ENCODE peak calls at places on chromosomes 1 and 21, in eight cellular contexts. One of them, this sample, is unnamed.

GRCh38 chr1:148264374-148265276 is 112.5 kb upstream of the NBPF11 start:
- DNase-seq in breast epithelium: no peak
- DNase-seq in neural crest cell: no peak
- DNase-seq in AG10803: peak
- DNase-seq in fibroblast of lung: peak
- DNase-seq in upper lobe of right lung: no peak
- DNase-seq in foreskin fibroblast: peak
- DNase-seq in heart right ventricle: no peak
- DNase-seq in this sample: no peak

GRCh38 chr1:97901017-97901658 is 19.7 kb downstream of the DPYD start:
- DNase-seq in breast epithelium: no peak
- DNase-seq in neural crest cell: no peak
- DNase-seq in AG10803: peak
- DNase-seq in fibroblast of lung: peak
- DNase-seq in upper lobe of right lung: no peak
- DNase-seq in foreskin fibroblast: peak
- DNase-seq in heart right ventricle: no peak
- DNase-seq in this sample: no peak

GRCh38 chr1:115641762-115642167 is at the start of gene VANGL1:
- DNase-seq in breast epithelium: no peak
- DNase-seq in neural crest cell: peak
- DNase-seq in AG10803: peak
- DNase-seq in fibroblast of lung: peak
- DNase-seq in upper lobe of right lung: peak
- DNase-seq in foreskin fibroblast: peak
- DNase-seq in heart right ventricle: peak
- DNase-seq in this sample: peak

GRCh38 chr1:54506594-54506993 is 41.4 kb upstream of the ACOT11 start:
- DNase-seq in breast epithelium: no peak
- DNase-seq in neural crest cell: no peak
- DNase-seq in AG10803: peak
- DNase-seq in fibroblast of lung: no peak
- DNase-seq in upper lobe of right lung: no peak
- DNase-seq in foreskin fibroblast: peak
- DNase-seq in heart right ventricle: no peak
- DNase-seq in this sample: no peak

GRCh38 chr1:10718083-10718415 is 78.4 kb downstream of the CASZ1 start:
- DNase-seq in breast epithelium: no peak
- DNase-seq in neural crest cell: no peak
- DNase-seq in AG10803: no peak
- DNase-seq in fibroblast of lung: no peak
- DNase-seq in upper lobe of right lung: no peak
- DNase-seq in foreskin fibroblast: no peak
- DNase-seq in heart right ventricle: no peak
- DNase-seq in this sample: no peak

GRCh38 chr1:57254006-57254405 is 169.9 kb downstream of the DAB1 start:
- DNase-seq in breast epithelium: no peak
- DNase-seq in neural crest cell: no peak
- DNase-seq in AG10803: peak
- DNase-seq in fibroblast of lung: no peak
- DNase-seq in upper lobe of right lung: no peak
- DNase-seq in foreskin fibroblast: no peak
- DNase-seq in heart right ventricle: no peak
- DNase-seq in this sample: no peak

GRCh38 chr1:156471496-156472490 is 28.8 kb downstream of the MEF2D start:
- DNase-seq in breast epithelium: peak
- DNase-seq in neural crest cell: no peak
- DNase-seq in AG10803: no peak
- DNase-seq in fibroblast of lung: no peak
- DNase-seq in upper lobe of right lung: peak
- DNase-seq in foreskin fibroblast: no peak
- DNase-seq in heart right ventricle: peak
- DNase-seq in this sample: peak

GRCh38 chr1:4655674-4656532 is 1.5 kb downstream of the AJAP1 start:
- DNase-seq in breast epithelium: peak
- DNase-seq in neural crest cell: peak
- DNase-seq in AG10803: peak
- DNase-seq in fibroblast of lung: no peak
- DNase-seq in upper lobe of right lung: peak
- DNase-seq in foreskin fibroblast: peak
- DNase-seq in heart right ventricle: peak
- DNase-seq in this sample: no peak

GRCh38 chr1:45050931-45051748 is 39.1 kb downstream of the UROD start:
- DNase-seq in breast epithelium: no peak
- DNase-seq in neural crest cell: no peak
- DNase-seq in AG10803: no peak
- DNase-seq in fibroblast of lung: no peak
- DNase-seq in upper lobe of right lung: no peak
- DNase-seq in foreskin fibroblast: no peak
- DNase-seq in heart right ventricle: no peak
- DNase-seq in this sample: no peak

GRCh38 chr1:86499987-86500593 is 31.4 kb downstream of the CLCA1 start:
- DNase-seq in breast epithelium: no peak
- DNase-seq in neural crest cell: no peak
- DNase-seq in AG10803: peak
- DNase-seq in fibroblast of lung: peak
- DNase-seq in upper lobe of right lung: no peak
- DNase-seq in foreskin fibroblast: no peak
- DNase-seq in heart right ventricle: no peak
- DNase-seq in this sample: no peak

GRCh38 chr1:95953005-95953404 is 719.0 kb downstream of the RWDD3 start:
- DNase-seq in breast epithelium: no peak
- DNase-seq in neural crest cell: no peak
- DNase-seq in AG10803: peak
- DNase-seq in fibroblast of lung: peak
- DNase-seq in upper lobe of right lung: no peak
- DNase-seq in foreskin fibroblast: no peak
- DNase-seq in heart right ventricle: no peak
- DNase-seq in this sample: no peak

DNA sequence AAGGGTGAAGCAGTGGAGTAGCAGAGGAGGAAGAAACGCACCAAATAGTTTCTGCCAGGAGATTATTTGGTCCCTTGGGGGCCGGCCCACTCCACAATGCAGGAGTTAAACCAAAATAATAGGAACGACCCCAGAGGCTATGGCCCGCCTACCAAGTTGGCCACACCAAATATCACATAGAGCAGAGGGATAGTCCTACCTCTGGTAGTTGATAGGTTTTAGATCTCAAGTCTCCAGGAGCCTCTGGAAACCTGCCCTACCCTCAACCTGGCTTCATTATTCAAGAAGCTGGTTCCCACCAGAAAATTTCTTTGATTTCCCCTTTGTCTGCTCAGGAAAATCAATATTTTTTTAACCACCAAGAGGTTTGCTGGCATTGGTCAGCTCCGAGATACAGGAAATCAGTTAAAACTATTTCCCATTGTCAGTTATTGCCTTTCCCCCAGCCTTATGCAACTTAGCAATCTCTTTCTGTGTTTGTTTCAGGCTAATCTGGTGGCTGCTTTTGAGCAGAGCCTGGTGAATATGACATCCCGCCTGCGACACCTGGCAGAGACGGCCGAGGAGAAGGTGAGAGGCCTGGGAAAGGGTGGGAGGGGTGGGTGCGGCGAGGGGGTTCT is 35.5 kb upstream of the IPO9 start:
- DNase-seq in breast epithelium: no peak
- DNase-seq in neural crest cell: no peak
- DNase-seq in AG10803: no peak
- DNase-seq in fibroblast of lung: no peak
- DNase-seq in upper lobe of right lung: no peak
- DNase-seq in foreskin fibroblast: no peak
- DNase-seq in heart right ventricle: no peak
- DNase-seq in this sample: no peak
- TF ChIP-seq CTCF in breast epithelium: no peak
- TF ChIP-seq CTCF in neural crest cell: no peak
- TF ChIP-seq CTCF in AG10803: no peak
- TF ChIP-seq CTCF in fibroblast of lung: no peak
- TF ChIP-seq CTCF in upper lobe of right lung: peak
- TF ChIP-seq CTCF in foreskin fibroblast: no peak
- TF ChIP-seq CTCF in heart right ventricle: no peak
- TF ChIP-seq CTCF in this sample: no peak

GRCh38 chr1:226915672-226915995 is 24.5 kb upstream of the COQ8A start:
- DNase-seq in breast epithelium: no peak
- DNase-seq in neural crest cell: no peak
- DNase-seq in AG10803: no peak
- DNase-seq in fibroblast of lung: no peak
- DNase-seq in upper lobe of right lung: no peak
- DNase-seq in foreskin fibroblast: no peak
- DNase-seq in heart right ventricle: no peak
- DNase-seq in this sample: no peak
- TF ChIP-seq CTCF in breast epithelium: no peak
- TF ChIP-seq CTCF in neural crest cell: no peak
- TF ChIP-seq CTCF in AG10803: no peak
- TF ChIP-seq CTCF in fibroblast of lung: no peak
- TF ChIP-seq CTCF in upper lobe of right lung: no peak
- TF ChIP-seq CTCF in foreskin fibroblast: no peak
- TF ChIP-seq CTCF in heart right ventricle: no peak
- TF ChIP-seq CTCF in this sample: no peak

GRCh38 chr1:107139833-107140702 is 771 bp upstream of the NTNG1 start:
- DNase-seq in breast epithelium: no peak
- DNase-seq in neural crest cell: peak
- DNase-seq in AG10803: peak
- DNase-seq in fibroblast of lung: peak
- DNase-seq in upper lobe of right lung: peak
- DNase-seq in foreskin fibroblast: peak
- DNase-seq in heart right ventricle: no peak
- DNase-seq in this sample: peak

GRCh38 chr1:107140703-107141490 is at the start of gene NTNG1:
- DNase-seq in breast epithelium: no peak
- DNase-seq in neural crest cell: peak
- DNase-seq in AG10803: no peak
- DNase-seq in fibroblast of lung: no peak
- DNase-seq in upper lobe of right lung: peak
- DNase-seq in foreskin fibroblast: peak
- DNase-seq in heart right ventricle: no peak
- DNase-seq in this sample: no peak

GRCh38 chr1:107141491-107142369 is 891 bp downstream of the NTNG1 start:
- DNase-seq in breast epithelium: no peak
- DNase-seq in neural crest cell: peak
- DNase-seq in AG10803: peak
- DNase-seq in fibroblast of lung: peak
- DNase-seq in upper lobe of right lung: peak
- DNase-seq in foreskin fibroblast: peak
- DNase-seq in heart right ventricle: peak
- DNase-seq in this sample: no peak

GRCh38 chr1:107145637-107146036 is 4.8 kb downstream of the NTNG1 start:
- DNase-seq in breast epithelium: no peak
- DNase-seq in neural crest cell: no peak
- DNase-seq in AG10803: no peak
- DNase-seq in fibroblast of lung: no peak
- DNase-seq in upper lobe of right lung: no peak
- DNase-seq in foreskin fibroblast: no peak
- DNase-seq in heart right ventricle: no peak
- DNase-seq in this sample: no peak

GRCh38 chr1:107142370-107142668 is 1.5 kb downstream of the NTNG1 start:
- DNase-seq in breast epithelium: no peak
- DNase-seq in neural crest cell: no peak
- DNase-seq in AG10803: no peak
- DNase-seq in fibroblast of lung: no peak
- DNase-seq in upper lobe of right lung: no peak
- DNase-seq in foreskin fibroblast: no peak
- DNase-seq in heart right ventricle: no peak
- DNase-seq in this sample: no peak
- TF ChIP-seq CTCF in breast epithelium: no peak
- TF ChIP-seq CTCF in neural crest cell: peak
- TF ChIP-seq CTCF in AG10803: no peak
- TF ChIP-seq CTCF in fibroblast of lung: no peak
- TF ChIP-seq CTCF in upper lobe of right lung: no peak
- TF ChIP-seq CTCF in foreskin fibroblast: no peak
- TF ChIP-seq CTCF in heart right ventricle: no peak
- TF ChIP-seq CTCF in this sample: no peak

DNA sequence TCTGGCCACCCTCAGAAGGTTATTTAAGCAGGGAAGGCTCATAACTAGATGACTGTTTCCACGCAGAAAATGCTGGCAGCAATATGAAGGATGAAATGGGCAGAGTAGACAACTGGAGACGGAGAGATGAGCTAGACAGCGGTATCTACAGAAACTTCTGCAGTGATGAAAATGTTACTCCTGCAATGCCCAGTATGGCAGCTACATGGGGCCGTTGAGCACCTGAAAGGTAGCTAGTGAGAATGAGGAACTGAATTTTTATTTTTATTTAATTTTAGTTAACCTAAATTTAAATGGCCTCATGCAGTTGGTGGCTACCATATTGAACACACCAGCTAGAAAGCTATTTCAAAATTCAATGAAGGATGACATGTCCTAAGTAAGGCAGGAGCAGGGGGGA is 27.3 kb downstream of the SIPA1L2 start:
- DNase-seq in breast epithelium: no peak
- DNase-seq in neural crest cell: no peak
- DNase-seq in AG10803: no peak
- DNase-seq in fibroblast of lung: no peak
- DNase-seq in upper lobe of right lung: no peak
- DNase-seq in foreskin fibroblast: no peak
- DNase-seq in heart right ventricle: no peak
- DNase-seq in this sample: no peak
- TF ChIP-seq CTCF in breast epithelium: no peak
- TF ChIP-seq CTCF in neural crest cell: peak
- TF ChIP-seq CTCF in AG10803: no peak
- TF ChIP-seq CTCF in fibroblast of lung: peak
- TF ChIP-seq CTCF in upper lobe of right lung: no peak
- TF ChIP-seq CTCF in foreskin fibroblast: no peak
- TF ChIP-seq CTCF in heart right ventricle: peak
- TF ChIP-seq CTCF in this sample: no peak

GRCh38 chr21:34534522-34534921 is 22.5 kb upstream of the KCNE1 start:
- DNase-seq in breast epithelium: no peak
- DNase-seq in neural crest cell: no peak
- DNase-seq in AG10803: peak
- DNase-seq in fibroblast of lung: no peak
- DNase-seq in upper lobe of right lung: no peak
- DNase-seq in foreskin fibroblast: peak
- DNase-seq in heart right ventricle: no peak
- DNase-seq in this sample: no peak
- TF ChIP-seq CTCF in breast epithelium: no peak
- TF ChIP-seq CTCF in neural crest cell: no peak
- TF ChIP-seq CTCF in AG10803: no peak
- TF ChIP-seq CTCF in fibroblast of lung: no peak
- TF ChIP-seq CTCF in upper lobe of right lung: no peak
- TF ChIP-seq CTCF in foreskin fibroblast: no peak
- TF ChIP-seq CTCF in heart right ventricle: no peak
- TF ChIP-seq CTCF in this sample: no peak

GRCh38 chr1:205523891-205524793 is 19.7 kb downstream of the CDK18 start:
- DNase-seq in breast epithelium: no peak
- DNase-seq in neural crest cell: peak
- DNase-seq in AG10803: peak
- DNase-seq in fibroblast of lung: peak
- DNase-seq in upper lobe of right lung: peak
- DNase-seq in foreskin fibroblast: peak
- DNase-seq in heart right ventricle: peak
- DNase-seq in this sample: no peak
- TF ChIP-seq CTCF in breast epithelium: peak
- TF ChIP-seq CTCF in neural crest cell: peak
- TF ChIP-seq CTCF in AG10803: peak
- TF ChIP-seq CTCF in fibroblast of lung: peak
- TF ChIP-seq CTCF in upper lobe of right lung: peak
- TF ChIP-seq CTCF in foreskin fibroblast: peak
- TF ChIP-seq CTCF in heart right ventricle: peak
- TF ChIP-seq CTCF in this sample: peak

DNA sequence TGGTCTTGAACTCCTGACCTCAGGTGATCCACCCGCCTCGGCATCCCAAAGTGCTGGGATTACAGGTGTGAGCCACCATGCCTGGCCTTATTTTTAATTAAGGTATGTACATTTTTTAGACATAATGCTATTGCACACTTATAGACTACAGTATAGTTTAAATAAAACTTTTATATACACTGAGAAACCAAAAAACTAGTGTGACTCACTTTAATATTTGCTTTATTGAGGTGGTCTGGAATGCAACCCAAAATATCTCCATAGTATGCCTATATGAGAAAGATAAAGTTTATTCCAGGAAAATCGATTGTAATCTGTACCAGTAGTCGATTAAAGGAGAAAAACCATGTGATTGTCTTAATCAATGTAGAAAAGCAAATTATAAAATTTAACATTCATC is 85.5 kb upstream of the ERRFI1 start:
- DNase-seq in breast epithelium: no peak
- DNase-seq in neural crest cell: no peak
- DNase-seq in AG10803: no peak
- DNase-seq in fibroblast of lung: no peak
- DNase-seq in upper lobe of right lung: no peak
- DNase-seq in foreskin fibroblast: no peak
- DNase-seq in heart right ventricle: no peak
- DNase-seq in this sample: no peak
- TF ChIP-seq CTCF in breast epithelium: no peak
- TF ChIP-seq CTCF in neural crest cell: no peak
- TF ChIP-seq CTCF in AG10803: no peak
- TF ChIP-seq CTCF in fibroblast of lung: no peak
- TF ChIP-seq CTCF in upper lobe of right lung: no peak
- TF ChIP-seq CTCF in foreskin fibroblast: no peak
- TF ChIP-seq CTCF in heart right ventricle: no peak
- TF ChIP-seq CTCF in this sample: no peak

This sample was measured in left lung.